ENCODE peak calls at places on chromosomes 4 and X, in nine cellular contexts. One of them, this sample, is unnamed.

GRCh38 chr4:163448541-163449203 is 24.9 kb downstream of the TKTL2 start:
- DNase-seq in neural progenitor cell: no peak
- DNase-seq in AG04450: no peak
- DNase-seq in lower lobe of right lung: no peak
- DNase-seq in cardiac fibroblast: peak; percentile 40
- DNase-seq in mucosa of descending colon: no peak
- DNase-seq in left lung: no peak
- DNase-seq in mammary epithelial cell: peak; percentile 66
- DNase-seq in upper lobe of right lung: no peak
- DNase-seq in this sample: peak; percentile 88

GRCh38 chr4:140851032-140851636 is 94.9 kb upstream of the TBC1D9 start:
- DNase-seq in mammary epithelial cell: peak; percentile 45
- DNase-seq in cardiac fibroblast: peak; percentile 77
- DNase-seq in upper lobe of right lung: no peak
- DNase-seq in AG04450: peak; percentile 43
- DNase-seq in lower lobe of right lung: no peak
- DNase-seq in mucosa of descending colon: no peak
- DNase-seq in neural progenitor cell: peak; percentile 80
- DNase-seq in left lung: no peak
- DNase-seq in this sample: peak; percentile 69

GRCh38 chr4:6894086-6894478 is 15.5 kb upstream of the TBC1D14 start:
- DNase-seq in mucosa of descending colon: no peak
- DNase-seq in neural progenitor cell: no peak
- DNase-seq in cardiac fibroblast: no peak
- DNase-seq in AG04450: no peak
- DNase-seq in mammary epithelial cell: no peak
- DNase-seq in left lung: no peak
- DNase-seq in lower lobe of right lung: no peak
- DNase-seq in upper lobe of right lung: no peak
- DNase-seq in this sample: no peak

GRCh38 chr4:168998596-168998995 is 11.5 kb downstream of the CBR4 start:
- DNase-seq in mammary epithelial cell: no peak
- DNase-seq in lower lobe of right lung: no peak
- DNase-seq in upper lobe of right lung: no peak
- DNase-seq in cardiac fibroblast: no peak
- DNase-seq in mucosa of descending colon: no peak
- DNase-seq in neural progenitor cell: no peak
- DNase-seq in AG04450: no peak
- DNase-seq in left lung: no peak
- DNase-seq in this sample: no peak

GRCh38 chr4:27463816-27464215 is 603.2 kb downstream of the STIM2 start:
- DNase-seq in neural progenitor cell: no peak
- DNase-seq in cardiac fibroblast: no peak
- DNase-seq in mammary epithelial cell: peak; percentile 32
- DNase-seq in AG04450: no peak
- DNase-seq in lower lobe of right lung: no peak
- DNase-seq in upper lobe of right lung: no peak
- DNase-seq in left lung: no peak
- DNase-seq in mucosa of descending colon: no peak
- DNase-seq in this sample: peak; percentile 75

GRCh38 chrX:69153060-69153730 is 12.1 kb downstream of the PJA1 start:
- DNase-seq in mammary epithelial cell: no peak
- DNase-seq in neural progenitor cell: peak; percentile 87
- DNase-seq in upper lobe of right lung: no peak
- DNase-seq in cardiac fibroblast: peak; percentile 77
- DNase-seq in mucosa of descending colon: no peak
- DNase-seq in AG04450: no peak
- DNase-seq in left lung: no peak
- DNase-seq in lower lobe of right lung: no peak
- DNase-seq in this sample: peak; percentile 75

GRCh38 chr4:163612762-163613161 is 118.3 kb downstream of the TMA16 start:
- DNase-seq in cardiac fibroblast: no peak
- DNase-seq in upper lobe of right lung: no peak
- DNase-seq in mammary epithelial cell: no peak
- DNase-seq in left lung: no peak
- DNase-seq in neural progenitor cell: no peak
- DNase-seq in AG04450: no peak
- DNase-seq in lower lobe of right lung: no peak
- DNase-seq in mucosa of descending colon: no peak
- DNase-seq in this sample: no peak

GRCh38 chrX:70171636-70172035 is 5.6 kb upstream of the DGAT2L6 start:
- DNase-seq in upper lobe of right lung: no peak
- DNase-seq in neural progenitor cell: peak; percentile 65
- DNase-seq in mammary epithelial cell: peak; percentile 51
- DNase-seq in AG04450: no peak
- DNase-seq in lower lobe of right lung: no peak
- DNase-seq in cardiac fibroblast: no peak
- DNase-seq in mucosa of descending colon: no peak
- DNase-seq in left lung: no peak
- DNase-seq in this sample: peak; percentile 39

GRCh38 chrX:4710618-4711433 is 997.4 kb upstream of the PRKX start:
- DNase-seq in lower lobe of right lung: no peak
- DNase-seq in left lung: no peak
- DNase-seq in AG04450: no peak
- DNase-seq in cardiac fibroblast: no peak
- DNase-seq in upper lobe of right lung: no peak
- DNase-seq in mammary epithelial cell: peak; percentile 80
- DNase-seq in mucosa of descending colon: no peak
- DNase-seq in neural progenitor cell: peak; percentile 28
- DNase-seq in this sample: peak; percentile 92

GRCh38 chr4:149264093-149264733 is 551.4 kb downstream of the IQCM start:
- DNase-seq in upper lobe of right lung: no peak
- DNase-seq in lower lobe of right lung: no peak
- DNase-seq in AG04450: peak; percentile 45
- DNase-seq in neural progenitor cell: peak; percentile 72
- DNase-seq in mucosa of descending colon: no peak
- DNase-seq in cardiac fibroblast: peak; percentile 70
- DNase-seq in mammary epithelial cell: peak; percentile 39
- DNase-seq in left lung: no peak
- DNase-seq in this sample: peak; percentile 72

GRCh38 chr4:27270435-27270834 is 409.8 kb downstream of the STIM2 start:
- DNase-seq in upper lobe of right lung: no peak
- DNase-seq in lower lobe of right lung: no peak
- DNase-seq in left lung: no peak
- DNase-seq in cardiac fibroblast: no peak
- DNase-seq in mammary epithelial cell: peak; percentile 60
- DNase-seq in mucosa of descending colon: no peak
- DNase-seq in AG04450: no peak
- DNase-seq in neural progenitor cell: no peak
- DNase-seq in this sample: peak; percentile 13

GRCh38 chr4:7073526-7074390 is 5.9 kb upstream of the GRPEL1 start:
- DNase-seq in lower lobe of right lung: no peak
- DNase-seq in AG04450: no peak
- DNase-seq in upper lobe of right lung: no peak
- DNase-seq in mucosa of descending colon: no peak
- DNase-seq in mammary epithelial cell: peak; percentile 37
- DNase-seq in cardiac fibroblast: peak; percentile 51
- DNase-seq in neural progenitor cell: peak; percentile 87
- DNase-seq in left lung: peak; percentile 71
- DNase-seq in this sample: peak; percentile 60

GRCh38 chrX:132622130-132622529 is 133.3 kb upstream of the MBNL3 start:
- DNase-seq in mucosa of descending colon: no peak
- DNase-seq in cardiac fibroblast: peak; percentile 18
- DNase-seq in upper lobe of right lung: no peak
- DNase-seq in AG04450: no peak
- DNase-seq in lower lobe of right lung: no peak
- DNase-seq in left lung: no peak
- DNase-seq in neural progenitor cell: no peak
- DNase-seq in mammary epithelial cell: peak; percentile 13
- DNase-seq in this sample: peak; percentile 40

GRCh38 chr4:182177166-182177565 is 66.0 kb upstream of the TENM3 start:
- DNase-seq in mammary epithelial cell: no peak
- DNase-seq in left lung: no peak
- DNase-seq in lower lobe of right lung: no peak
- DNase-seq in neural progenitor cell: no peak
- DNase-seq in mucosa of descending colon: no peak
- DNase-seq in cardiac fibroblast: no peak
- DNase-seq in upper lobe of right lung: no peak
- DNase-seq in AG04450: no peak
- DNase-seq in this sample: no peak

GRCh38 chrX:51158261-51158660 is 174.4 kb upstream of the NUDT10 start:
- DNase-seq in lower lobe of right lung: no peak
- DNase-seq in mucosa of descending colon: no peak
- DNase-seq in left lung: no peak
- DNase-seq in upper lobe of right lung: no peak
- DNase-seq in cardiac fibroblast: no peak
- DNase-seq in AG04450: no peak
- DNase-seq in mammary epithelial cell: no peak
- DNase-seq in neural progenitor cell: no peak
- DNase-seq in this sample: no peak

GRCh38 chr4:129429566-129430339 is 333.8 kb downstream of the C4orf33 start:
- DNase-seq in AG04450: no peak
- DNase-seq in upper lobe of right lung: no peak
- DNase-seq in neural progenitor cell: no peak
- DNase-seq in lower lobe of right lung: no peak
- DNase-seq in cardiac fibroblast: peak; percentile 1
- DNase-seq in mucosa of descending colon: no peak
- DNase-seq in mammary epithelial cell: peak; percentile 19
- DNase-seq in left lung: no peak
- DNase-seq in this sample: peak; percentile 32

GRCh38 chr4:109294468-109295020 is 7.9 kb downstream of the COL25A1 start:
- DNase-seq in mammary epithelial cell: no peak
- DNase-seq in upper lobe of right lung: no peak
- DNase-seq in lower lobe of right lung: no peak
- DNase-seq in left lung: no peak
- DNase-seq in cardiac fibroblast: no peak
- DNase-seq in mucosa of descending colon: no peak
- DNase-seq in AG04450: no peak
- DNase-seq in neural progenitor cell: no peak
- DNase-seq in this sample: no peak

GRCh38 chr4:58936436-58936835 is 1826.3 kb upstream of the IGFBP7 start:
- DNase-seq in upper lobe of right lung: no peak
- DNase-seq in mammary epithelial cell: no peak
- DNase-seq in lower lobe of right lung: no peak
- DNase-seq in neural progenitor cell: no peak
- DNase-seq in AG04450: no peak
- DNase-seq in mucosa of descending colon: no peak
- DNase-seq in left lung: no peak
- DNase-seq in cardiac fibroblast: no peak
- DNase-seq in this sample: no peak

GRCh38 chrX:23826216-23826615 is 43.2 kb downstream of the SAT1 start:
- DNase-seq in mammary epithelial cell: peak; percentile 66
- DNase-seq in mucosa of descending colon: no peak
- DNase-seq in left lung: no peak
- DNase-seq in cardiac fibroblast: no peak
- DNase-seq in neural progenitor cell: no peak
- DNase-seq in lower lobe of right lung: no peak
- DNase-seq in upper lobe of right lung: no peak
- DNase-seq in AG04450: no peak
- DNase-seq in this sample: peak; percentile 13
- H3K4me3 ChIP-seq in mammary epithelial cell: no peak overlapping the region
- H3K4me3 ChIP-seq in mucosa of descending colon: no peak overlapping the region
- H3K4me3 ChIP-seq in left lung: no peak overlapping the region
- H3K4me3 ChIP-seq in cardiac fibroblast: no peak overlapping the region
- H3K4me3 ChIP-seq in neural progenitor cell: no peak overlapping the region
- H3K4me3 ChIP-seq in lower lobe of right lung: no peak overlapping the region
- H3K4me3 ChIP-seq in upper lobe of right lung: no peak overlapping the region
- H3K4me3 ChIP-seq in AG04450: no peak overlapping the region
- H3K4me3 ChIP-seq in this sample: no peak overlapping the region

GRCh38 chr4:157128395-157128794 is 52.4 kb downstream of the GLRB start:
- DNase-seq in mucosa of descending colon: no peak
- DNase-seq in left lung: no peak
- DNase-seq in AG04450: peak; percentile 4
- DNase-seq in mammary epithelial cell: peak; percentile 36
- DNase-seq in upper lobe of right lung: no peak
- DNase-seq in neural progenitor cell: no peak
- DNase-seq in lower lobe of right lung: no peak
- DNase-seq in cardiac fibroblast: peak; percentile 76
- DNase-seq in this sample: peak; percentile 67
- TF ChIP-seq CTCF in mucosa of descending colon: no peak
- TF ChIP-seq CTCF in left lung: no peak
- TF ChIP-seq CTCF in AG04450: peak; percentile 65
- TF ChIP-seq CTCF in mammary epithelial cell: peak; percentile 68
- TF ChIP-seq CTCF in upper lobe of right lung: peak; percentile 38
- TF ChIP-seq CTCF in neural progenitor cell: peak; percentile 31
- TF ChIP-seq CTCF in lower lobe of right lung: no peak
- TF ChIP-seq CTCF in cardiac fibroblast: peak; percentile 58
- TF ChIP-seq CTCF in this sample: peak; percentile 65

GRCh38 chrX:95885074-95885473 is 799.6 kb upstream of the DIAPH2 start:
- DNase-seq in upper lobe of right lung: no peak
- DNase-seq in mucosa of descending colon: no peak
- DNase-seq in lower lobe of right lung: no peak
- DNase-seq in mammary epithelial cell: peak; percentile 5
- DNase-seq in left lung: no peak
- DNase-seq in cardiac fibroblast: peak; percentile 75
- DNase-seq in neural progenitor cell: no peak
- DNase-seq in AG04450: no peak
- DNase-seq in this sample: peak; percentile 42
- H3K4me3 ChIP-seq in upper lobe of right lung: no peak overlapping the region
- H3K4me3 ChIP-seq in mucosa of descending colon: no peak overlapping the region
- H3K4me3 ChIP-seq in lower lobe of right lung: no peak overlapping the region
- H3K4me3 ChIP-seq in mammary epithelial cell: no peak overlapping the region
- H3K4me3 ChIP-seq in left lung: no peak overlapping the region
- H3K4me3 ChIP-seq in cardiac fibroblast: no peak overlapping the region
- H3K4me3 ChIP-seq in neural progenitor cell: no peak overlapping the region
- H3K4me3 ChIP-seq in AG04450: no peak overlapping the region
- H3K4me3 ChIP-seq in this sample: no peak overlapping the region

GRCh38 chrX:21661316-21661715 is 3.2 kb upstream of the KLHL34 start:
- DNase-seq in left lung: no peak
- DNase-seq in neural progenitor cell: no peak
- DNase-seq in mucosa of descending colon: no peak
- DNase-seq in cardiac fibroblast: no peak
- DNase-seq in lower lobe of right lung: no peak
- DNase-seq in mammary epithelial cell: no peak
- DNase-seq in upper lobe of right lung: no peak
- DNase-seq in AG04450: no peak
- DNase-seq in this sample: peak; percentile 61
- TF ChIP-seq CTCF in left lung: no peak
- TF ChIP-seq CTCF in neural progenitor cell: no peak
- TF ChIP-seq CTCF in mucosa of descending colon: no peak
- TF ChIP-seq CTCF in cardiac fibroblast: no peak
- TF ChIP-seq CTCF in lower lobe of right lung: no peak
- TF ChIP-seq CTCF in mammary epithelial cell: no peak
- TF ChIP-seq CTCF in upper lobe of right lung: no peak
- TF ChIP-seq CTCF in AG04450: no peak
- TF ChIP-seq CTCF in this sample: no peak

GRCh38 chrX:43604753-43605152 is 51.3 kb upstream of the MAOA start:
- DNase-seq in cardiac fibroblast: no peak
- DNase-seq in neural progenitor cell: no peak
- DNase-seq in mucosa of descending colon: no peak
- DNase-seq in lower lobe of right lung: no peak
- DNase-seq in mammary epithelial cell: no peak
- DNase-seq in upper lobe of right lung: no peak
- DNase-seq in AG04450: no peak
- DNase-seq in left lung: no peak
- DNase-seq in this sample: no peak
- H3K4me3 ChIP-seq in cardiac fibroblast: no peak overlapping the region
- H3K4me3 ChIP-seq in neural progenitor cell: no peak overlapping the region
- H3K4me3 ChIP-seq in mucosa of descending colon: no peak overlapping the region
- H3K4me3 ChIP-seq in lower lobe of right lung: no peak overlapping the region
- H3K4me3 ChIP-seq in mammary epithelial cell: no peak overlapping the region
- H3K4me3 ChIP-seq in upper lobe of right lung: no peak overlapping the region
- H3K4me3 ChIP-seq in AG04450: no peak overlapping the region
- H3K4me3 ChIP-seq in left lung: no peak overlapping the region
- H3K4me3 ChIP-seq in this sample: no peak overlapping the region

DNA sequence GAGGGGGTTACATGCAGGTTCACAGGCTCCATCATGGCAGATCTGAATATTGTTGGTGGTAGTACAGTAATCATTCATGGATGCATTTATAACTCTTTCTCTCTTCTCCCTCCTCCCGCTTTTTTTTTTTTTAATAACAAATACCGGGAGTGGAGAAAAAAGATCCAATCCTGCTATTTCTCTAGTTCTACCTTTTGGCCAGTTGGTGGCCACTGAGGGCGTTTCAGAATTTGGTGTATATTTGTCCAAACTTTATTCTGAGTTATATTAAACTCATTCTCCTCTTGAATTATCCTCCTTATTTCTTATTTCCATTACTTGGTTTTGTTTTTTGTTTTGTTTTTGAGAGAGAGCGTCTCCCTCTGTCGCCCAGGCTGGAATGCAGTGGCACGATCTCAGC is 74.8 kb downstream of the HMGB2 start:
- DNase-seq in left lung: no peak
- DNase-seq in neural progenitor cell: no peak
- DNase-seq in mammary epithelial cell: no peak
- DNase-seq in upper lobe of right lung: no peak
- DNase-seq in lower lobe of right lung: no peak
- DNase-seq in cardiac fibroblast: no peak
- DNase-seq in mucosa of descending colon: no peak
- DNase-seq in AG04450: no peak
- DNase-seq in this sample: no peak
- TF ChIP-seq CTCF in left lung: no peak
- TF ChIP-seq CTCF in neural progenitor cell: no peak
- TF ChIP-seq CTCF in mammary epithelial cell: no peak
- TF ChIP-seq CTCF in upper lobe of right lung: no peak
- TF ChIP-seq CTCF in lower lobe of right lung: no peak
- TF ChIP-seq CTCF in cardiac fibroblast: peak; percentile 18
- TF ChIP-seq CTCF in mucosa of descending colon: no peak
- TF ChIP-seq CTCF in AG04450: peak; percentile 32
- TF ChIP-seq CTCF in this sample: no peak